ENCODE peak calls at places on chromosomes 11 and 22, in four cellular contexts. X is GM20000, P is uterus, H is left ventricle myocardium superior. T is an unnamed sample.

GRCh38 chr11:36868380-36868779 is 270.3 kb upstream of the RAG2 start:
- DNase-seq in X (no peak), P (no peak), H (no peak), T (no peak)

GRCh38 chr22:40009231-40009769 is 14.5 kb downstream of the FAM83F start:
- DNase-seq in X (no peak), H (no peak), P (no peak), T (no peak)

GRCh38 chr22:45925811-45926351 is 51.1 kb downstream of the WNT7B start:
- DNase-seq in X (no peak), H (no peak), P (no peak), T (no peak)

GRCh38 chr22:39364646-39365405 is 15.0 kb downstream of the SYNGR1 start:
- DNase-seq in H (no peak), X (no peak), P (no peak), T (no peak)

GRCh38 chr11:74871037-74871436 is 77.9 kb downstream of the XRRA1 start:
- DNase-seq in H (no peak), P (no peak), X (no peak), T (no peak)

GRCh38 chr11:11998091-11998781 is 10.2 kb downstream of the DKK3 start:
- DNase-seq in P (no peak), H (no peak), X (no peak), T (no peak)

GRCh38 chr11:8726395-8726794 is 43.8 kb downstream of the RPL27A start:
- DNase-seq in H (no peak), P (no peak), X (no peak), T (no peak)

GRCh38 chr22:20552450-20552894 is 45.1 kb downstream of the MED15 start:
- DNase-seq in H (peak), P (peak), X (no peak), T (no peak)

GRCh38 chr11:1336836-1337646 is 27.6 kb upstream of the TOLLIP start:
- DNase-seq in H (peak), X (peak), P (peak), T (no peak)

GRCh38 chr11:33657757-33658156 is 42.9 kb downstream of the C11orf91 start:
- DNase-seq in H (no peak), P (no peak), X (no peak), T (no peak)

T was measured in GM10248.